ENCODE peak calls at places on chromosome 12, in four cellular contexts. H, T, Q and F are unnamed samples.

GRCh38 chr12:13205809-13206559 is 9.5 kb downstream of the EMP1 start:
- DNase-seq in T (no peak), H (no peak), Q (peak), F (peak)

GRCh38 chr12:19482551-19483109 is 43.3 kb downstream of the AEBP2 start:
- DNase-seq in T (peak), H (no peak), Q (peak), F (no peak)

GRCh38 chr12:48671231-48671856 is 10.7 kb downstream of the KANSL2 start:
- DNase-seq in T (no peak), Q (no peak), H (no peak), F (no peak)

GRCh38 chr12:65464930-65465329 is 186.4 kb downstream of the MSRB3 start:
- DNase-seq in Q (peak), T (no peak), H (no peak), F (no peak)

GRCh38 chr12:116556964-116557706 is 2.0 kb upstream of the MAP1LC3B2 start:
- DNase-seq in T (no peak), H (no peak), Q (peak), F (no peak)

GRCh38 chr12:79775355-79776073 is 84.8 kb upstream of the PAWR start:
- DNase-seq in H (no peak), T (no peak), Q (peak), F (no peak)

GRCh38 chr12:14257303-14257733 is 108.2 kb upstream of the ATF7IP start:
- DNase-seq in Q (no peak), T (no peak), H (no peak), F (no peak)

GRCh38 chr12:21369141-21369980 is 3.3 kb upstream of the IAPP start:
- DNase-seq in Q (no peak), T (no peak), H (no peak), F (no peak)

GRCh38 chr12:30754383-30754749 is 385 bp downstream of the CAPRIN2 start:
- DNase-seq in Q (no peak), H (no peak), T (no peak), F (no peak)

GRCh38 chr12:85779768-85780167 is 56.4 kb downstream of the RASSF9 start:
- DNase-seq in T (no peak), Q (no peak), H (no peak), F (no peak)

GRCh38 chr12:64169999-64170398 is 52.1 kb downstream of the KICS2 start:
- DNase-seq in Q (no peak), H (no peak), T (no peak), F (no peak)

GRCh38 chr12:8953773-8954402 is 4.4 kb upstream of the M6PR start:
- DNase-seq in Q (no peak), T (no peak), H (no peak), F (no peak)

GRCh38 chr12:86838709-86839108 is 582.5 kb upstream of the MGAT4C start:
- DNase-seq in H (no peak), T (no peak), Q (no peak), F (no peak)

GRCh38 chr12:10940389-10940788 is 1.3 kb upstream of the TAS2R14 start:
- DNase-seq in Q (peak), T (no peak), H (no peak), F (peak)

GRCh38 chr12:67426067-67426466 is 156.9 kb downstream of the CAND1 start:
- DNase-seq in Q (peak), H (no peak), T (no peak), F (no peak)

GRCh38 chr12:100473050-100473715 is 483 bp upstream of the NR1H4 start:
- DNase-seq in Q (peak), H (no peak), T (no peak), F (no peak)

GRCh38 chr12:4615667-4616066 is 33.2 kb downstream of the AKAP3 start:
- DNase-seq in H (no peak), Q (no peak), T (no peak), F (no peak)

GRCh38 chr12:62211510-62211909 is 48.7 kb upstream of the USP15 start:
- DNase-seq in T (no peak), Q (no peak), H (no peak), F (no peak)

GRCh38 chr12:16307843-16308475 is 30.5 kb upstream of the SLC15A5 start:
- DNase-seq in H (no peak), Q (no peak), T (no peak), F (no peak)

GRCh38 chr12:119118625-119119024 is 60.1 kb upstream of the HSPB8 start:
- DNase-seq in T (no peak), Q (no peak), H (no peak), F (no peak)

DNA sequence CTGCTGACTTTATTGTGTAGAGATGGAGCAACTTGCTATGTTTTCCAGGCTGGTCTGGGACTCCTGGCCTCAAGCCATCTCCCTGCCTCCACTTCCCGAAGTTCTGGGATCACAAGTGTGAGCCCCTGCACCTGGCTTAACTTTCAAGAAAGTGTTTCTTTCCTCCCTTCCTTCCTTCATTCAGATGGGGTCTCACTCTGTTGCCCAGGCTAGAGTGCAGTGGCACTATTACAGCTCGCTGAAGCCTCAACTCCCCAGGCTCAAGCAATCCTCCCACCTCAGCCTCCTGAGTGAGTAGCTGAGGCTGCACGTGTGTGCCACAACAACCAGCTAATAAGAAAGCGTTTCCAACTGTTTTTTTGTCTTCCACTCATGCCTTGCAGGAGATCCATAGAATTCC is 185.6 kb upstream of the AMIGO2 start:
- DNase-seq in H (no peak), Q (no peak), T (no peak), F (no peak)
- H3K4me3 ChIP-seq in H (no peak), Q (no peak), T (no peak), F (no peak)

DNA sequence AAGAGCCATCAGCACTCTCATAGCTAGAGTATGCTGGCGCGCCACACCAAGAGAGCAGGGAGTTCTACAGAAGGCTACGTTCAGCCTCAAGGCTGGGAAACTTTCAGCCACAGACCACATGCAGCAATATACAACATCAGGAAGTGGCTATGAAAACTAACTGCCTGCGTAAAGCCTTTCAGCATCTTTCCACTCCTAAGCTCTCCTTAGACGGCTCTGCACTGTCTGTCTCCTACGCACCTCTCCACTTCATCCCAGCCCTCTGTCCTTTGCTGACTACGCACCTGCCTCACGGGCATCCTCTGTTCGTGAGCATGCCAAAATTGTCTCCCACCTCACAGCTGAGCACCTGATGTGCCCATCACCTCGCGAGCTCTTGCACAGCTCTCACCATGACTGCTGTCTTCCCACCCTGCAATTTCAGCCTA is 9.7 kb downstream of the MPHOSPH9 start:
- DNase-seq in H (no peak), Q (no peak), T (no peak), F (no peak)
- H2BK12ac ChIP-seq in H (no peak), Q (no peak), T (no peak), F (no peak)

GRCh38 chr12:28294300-28294699 is 104.0 kb downstream of the CCDC91 start:
- DNase-seq in T (peak), Q (no peak), H (no peak), F (no peak)
- H3K4me3 ChIP-seq in T (no peak), Q (no peak), H (no peak), F (no peak)

GRCh38 chr12:113152835-113153814 is 3.6 kb downstream of the CFAP73 start:
- DNase-seq in H (no peak), T (peak), Q (peak), F (peak)
- H2BK12ac ChIP-seq in H (no peak), T (peak), Q (no peak), F (no peak)

DNA sequence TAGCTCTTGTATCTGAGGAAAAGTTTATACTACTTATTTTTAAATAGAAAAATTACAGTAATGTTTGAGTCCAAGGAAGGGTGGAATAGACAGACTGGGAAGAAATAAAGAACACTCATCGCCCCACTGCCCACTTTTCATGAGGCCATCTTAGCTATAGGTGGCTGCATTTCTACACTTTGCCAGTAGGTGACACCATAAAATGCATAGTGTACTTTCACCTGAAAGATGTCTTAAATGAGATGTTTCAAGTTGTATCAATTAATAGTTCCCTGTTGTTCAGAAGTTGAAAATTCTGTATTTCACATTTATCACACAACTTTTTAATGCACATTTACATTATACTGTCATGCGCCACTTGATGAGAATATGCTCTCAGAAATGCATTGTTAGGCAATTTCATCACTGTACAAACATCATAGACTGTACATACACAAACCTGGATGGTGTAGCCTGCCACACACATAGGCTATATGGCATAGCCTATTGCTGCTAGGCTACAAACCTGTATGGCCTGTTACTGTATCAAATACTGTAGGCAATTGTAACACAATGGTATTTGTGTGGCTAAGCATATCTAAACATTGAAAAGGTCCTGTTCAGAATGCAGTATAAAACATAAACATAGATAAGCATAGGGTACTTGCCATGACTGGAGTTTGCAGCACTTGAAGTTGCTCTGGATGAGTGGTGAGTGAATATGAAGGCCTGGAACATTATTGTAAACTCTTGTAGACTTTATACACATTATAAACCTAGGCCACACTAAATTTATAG is 27.5 kb downstream of the PMCH start:
- DNase-seq in H (no peak), T (no peak), Q (peak), F (peak)
- H3K4me3 ChIP-seq in H (no peak), T (no peak), Q (no peak), F (no peak)

DNA sequence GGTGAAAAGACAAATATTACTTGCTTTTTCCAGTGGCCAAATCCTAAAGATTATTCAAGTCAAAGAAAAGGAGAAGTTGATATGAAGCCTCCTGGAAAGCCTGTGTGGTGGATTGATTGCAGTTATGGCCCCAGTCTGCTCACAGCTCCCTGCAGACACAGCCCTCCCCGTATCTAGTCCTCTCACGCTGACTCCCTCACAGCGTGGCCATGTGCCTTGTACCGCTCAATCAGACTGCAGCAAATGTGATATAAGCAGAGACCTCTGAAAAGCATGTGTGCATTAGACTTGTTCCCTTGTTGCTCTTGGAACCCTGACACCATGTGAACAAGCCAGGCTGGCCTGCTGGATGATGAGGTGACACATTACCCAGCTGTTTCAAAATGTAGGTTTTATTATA is 398.0 kb upstream of the GARIN6 start:
- DNase-seq in Q (no peak), T (no peak), H (no peak), F (no peak)
- H2BK12ac ChIP-seq in Q (no peak), T (peak), H (no peak), F (no peak)

DNA sequence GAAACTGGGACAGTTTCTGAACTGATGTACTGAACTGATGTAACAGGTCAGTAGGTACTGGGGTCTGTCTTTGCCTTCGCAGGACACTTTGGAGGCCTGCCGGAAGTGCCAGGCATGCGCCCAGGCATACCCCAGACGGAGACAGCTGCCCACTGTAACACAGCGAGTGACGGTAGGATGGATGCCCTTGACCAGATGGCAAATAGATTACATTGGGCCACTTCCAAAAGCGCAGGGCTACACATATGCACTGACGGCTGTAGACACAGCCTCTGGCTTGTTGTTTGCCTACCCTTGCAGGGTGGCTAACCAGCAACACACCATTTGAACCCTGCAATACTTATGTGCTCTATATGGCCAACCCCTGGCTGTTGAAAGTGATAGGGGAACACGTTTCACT is 94.1 kb upstream of the TMPO start:
- DNase-seq in H (no peak), T (no peak), Q (no peak), F (no peak)
- H3K4me3 ChIP-seq in H (no peak), T (no peak), Q (no peak), F (no peak)

GRCh38 chr12:42094277-42094676 is 50.4 kb downstream of the GXYLT1 start:
- DNase-seq in H (no peak), T (no peak), Q (peak), F (peak)
- H2BK12ac ChIP-seq in H (no peak), T (no peak), Q (no peak), F (no peak)